ENCODE peak calls at places on chromosomes 12 and 14, in nine cellular contexts. K, W, S, P, O, Y, X, F and T are unnamed samples.

GRCh38 chr14:105532111-105532623 is 5.8 kb downstream of the TMEM121 start:
- DNase-seq in K (no peak), W (no peak), S (no peak), P (no peak), O (no peak), Y (no peak), X (no peak), F (no peak), T (no peak)

GRCh38 chr14:97077253-97077653 is 280.1 kb downstream of the VRK1 start:
- DNase-seq in K (no peak), W (no peak), S (no peak), P (peak), O (peak), Y (peak), X (no peak), F (peak), T (peak)

GRCh38 chr14:74739293-74740030 is 23.7 kb upstream of the YLPM1 start:
- DNase-seq in K (no peak), W (peak), S (no peak), P (no peak), O (no peak), Y (no peak), X (no peak), F (no peak), T (no peak)

GRCh38 chr14:34629344-34629656 is 648 bp downstream of the SNX6 start:
- DNase-seq in K (no peak), W (no peak), S (no peak), P (no peak), O (no peak), Y (no peak), X (no peak), F (no peak), T (no peak)

GRCh38 chr14:78697341-78697740 is 527.2 kb downstream of the NRXN3 start:
- DNase-seq in K (no peak), W (peak), S (no peak), P (no peak), O (no peak), Y (no peak), X (peak), F (no peak), T (no peak)

GRCh38 chr14:70642313-70643235 is 858 bp downstream of the TTC9 start:
- DNase-seq in K (peak), W (no peak), S (no peak), P (peak), O (peak), Y (peak), X (peak), F (no peak), T (peak)

GRCh38 chr12:130087222-130087621 is 75.0 kb upstream of the FZD10 start:
- DNase-seq in K (peak), W (no peak), S (no peak), P (peak), O (no peak), Y (no peak), X (no peak), F (no peak), T (no peak)

GRCh38 chr12:62613092-62613491 is 146.5 kb downstream of the MON2 start:
- DNase-seq in K (no peak), W (no peak), S (no peak), P (no peak), O (no peak), Y (no peak), X (no peak), F (no peak), T (no peak)

GRCh38 chr14:78157855-78158436 is 12.2 kb upstream of the NRXN3 start:
- DNase-seq in K (no peak), W (no peak), S (no peak), P (no peak), O (no peak), Y (no peak), X (peak), F (peak), T (no peak)

GRCh38 chr12:105233045-105233905 is 2.7 kb downstream of the APPL2 start:
- DNase-seq in K (no peak), W (no peak), S (no peak), P (no peak), O (no peak), Y (no peak), X (no peak), F (no peak), T (no peak)

GRCh38 chr12:123949118-123949774 is 23.4 kb downstream of the CCDC92 start:
- DNase-seq in K (no peak), W (no peak), S (no peak), P (no peak), O (no peak), Y (peak), X (no peak), F (no peak), T (no peak)

GRCh38 chr12:17079251-17079909 is 473.4 kb upstream of the LMO3 start:
- DNase-seq in K (no peak), W (no peak), S (no peak), P (no peak), O (no peak), Y (no peak), X (no peak), F (no peak), T (no peak)

GRCh38 chr14:72503696-72504368 is 390.1 kb downstream of the DPF3 start:
- DNase-seq in K (no peak), W (peak), S (no peak), P (no peak), O (no peak), Y (peak), X (no peak), F (no peak), T (no peak)

GRCh38 chr12:81499809-81500208 is 259.3 kb downstream of the PPFIA2 start:
- DNase-seq in K (no peak), W (no peak), S (no peak), P (no peak), O (no peak), Y (no peak), X (no peak), F (no peak), T (no peak)

GRCh38 chr12:88371416-88372183 is 208.7 kb downstream of the KITLG start:
- DNase-seq in K (no peak), W (peak), S (no peak), P (no peak), O (peak), Y (no peak), X (no peak), F (no peak), T (no peak)

GRCh38 chr12:113867258-113867657 is 98.9 kb downstream of the RBM19 start:
- DNase-seq in K (no peak), W (peak), S (no peak), P (no peak), O (no peak), Y (no peak), X (peak), F (no peak), T (no peak)

GRCh38 chr14:32808574-32809098 is 130.0 kb upstream of the NPAS3 start:
- DNase-seq in K (no peak), W (peak), S (no peak), P (no peak), O (no peak), Y (no peak), X (peak), F (peak), T (no peak)

GRCh38 chr12:43764528-43764927 is 5.8 kb downstream of the IRAK4 start:
- DNase-seq in K (no peak), W (no peak), S (no peak), P (no peak), O (no peak), Y (no peak), X (no peak), F (no peak), T (no peak)

GRCh38 chr14:73741386-73741875 is 27.2 kb upstream of the PNMA1 start:
- DNase-seq in K (peak), W (peak), S (peak), P (peak), O (peak), Y (peak), X (peak), F (peak), T (peak)